ENCODE peak calls at places on chromosome 12, in four cellular contexts. N, Q, K and L are unnamed samples.

GRCh38 chr12:20305470-20305869 is 62.9 kb upstream of the PDE3A start:
- DNase-seq in N (no peak), Q (no peak), K (no peak), L (no peak)

GRCh38 chr12:13241833-13242232 is 45.3 kb downstream of the EMP1 start:
- DNase-seq in K (peak; percentile 27), N (no peak), Q (peak; percentile 99), L (no peak)

GRCh38 chr12:67039995-67040860 is 228.9 kb upstream of the CAND1 start:
- DNase-seq in N (no peak), Q (no peak), K (no peak), L (no peak)

GRCh38 chr12:6183689-6184441 is 16.3 kb upstream of the CD9 start:
- DNase-seq in Q (peak; percentile 97), N (peak; percentile 72), K (peak; percentile 46), L (peak; percentile 63)

GRCh38 chr12:77488041-77488620 is 342.6 kb upstream of the NAV3 start:
- DNase-seq in K (no peak), Q (no peak), N (no peak), L (no peak)

GRCh38 chr12:104582739-104583138 is 126.0 kb downstream of the CHST11 start:
- DNase-seq in K (no peak), N (no peak), Q (no peak), L (no peak)

GRCh38 chr12:6262211-6262610 is 48.3 kb upstream of the PLEKHG6 start:
- DNase-seq in N (no peak), K (no peak), Q (no peak), L (no peak)

GRCh38 chr12:68106160-68106559 is 53.4 kb downstream of the IFNG start:
- DNase-seq in K (no peak), Q (no peak), N (no peak), L (no peak)

GRCh38 chr12:51351913-51352532 is 5.5 kb upstream of the CELA1 start:
- DNase-seq in Q (peak; percentile 44), K (no peak), N (peak; percentile 69), L (no peak)

GRCh38 chr12:94458882-94459772 is 540 bp downstream of the CEP83 start:
- DNase-seq in Q (peak; percentile 20), K (no peak), N (no peak), L (no peak)

GRCh38 chr12:117189725-117190209 is 503 bp downstream of the FBXO21 start:
- DNase-seq in K (peak; percentile 31), Q (peak; percentile 25), N (peak; percentile 45), L (peak; percentile 59)

GRCh38 chr12:52018448-52019122 is 11.8 kb downstream of the TAMALIN start:
- DNase-seq in N (no peak), Q (no peak), K (no peak), L (no peak)

GRCh38 chr12:95201056-95201670 is 16.1 kb downstream of the FGD6 start:
- DNase-seq in K (no peak), N (no peak), Q (peak; percentile 23), L (peak; percentile 67)

GRCh38 chr12:77124767-77125166 is 59.4 kb upstream of the E2F7 start:
- DNase-seq in Q (no peak), N (no peak), K (no peak), L (no peak)

GRCh38 chr12:132167610-132168310 is 23.5 kb downstream of the NOC4L start:
- DNase-seq in Q (no peak), K (no peak), N (no peak), L (peak; percentile 14)

GRCh38 chr12:47082963-47083621 is 3.3 kb upstream of the AMIGO2 start:
- DNase-seq in K (no peak), Q (no peak), N (peak; percentile 31), L (no peak)

GRCh38 chr12:76346798-76347420 is 1.3 kb downstream of the BBS10 start:
- DNase-seq in Q (peak; percentile 11), K (no peak), N (peak; percentile 56), L (peak; percentile 7)

GRCh38 chr12:47184229-47184628 is 104.5 kb upstream of the AMIGO2 start:
- DNase-seq in N (no peak), K (no peak), Q (no peak), L (no peak)

GRCh38 chr12:50157259-50157658 is 9.9 kb downstream of the CERS5 start:
- DNase-seq in Q (no peak), N (no peak), K (no peak), L (no peak)

GRCh38 chr12:104050436-104050835 is 449 bp upstream of the GLT8D2 start:
- DNase-seq in K (no peak), Q (no peak), N (no peak), L (no peak)

GRCh38 chr12:98646165-98646764 is 1.2 kb downstream of the APAF1 start:
- DNase-seq in K (no peak), N (no peak), Q (peak; percentile 14), L (no peak)

GRCh38 chr12:118035194-118036041 is 18.9 kb downstream of the RFC5 start:
- DNase-seq in Q (peak; percentile 6), K (no peak), N (no peak), L (no peak)

GRCh38 chr12:38154096-38155019 is 162.2 kb upstream of the ALG10B start:
- DNase-seq in K (no peak), N (no peak), Q (no peak), L (no peak)
- H3K9me3 ChIP-seq in K (no peaks in the 10 kb centered on the region), N (no peaks in the 10 kb centered on the region), Q (no peaks in the 10 kb centered on the region), L (peaks cover 40% of the 10 kb centered on the region)

GRCh38 chr12:34297790-34298164 is 275.5 kb downstream of the ALG10 start:
- DNase-seq in Q (no peak), N (no peak), K (no peak), L (no peak)
- H3K9me3 ChIP-seq in Q (peaks cover 9% of the 10 kb centered on the region), N (no peaks in the 10 kb centered on the region), K (peaks cover 11% of the 10 kb centered on the region), L (peaks cover 99% of the 10 kb centered on the region)

DNA sequence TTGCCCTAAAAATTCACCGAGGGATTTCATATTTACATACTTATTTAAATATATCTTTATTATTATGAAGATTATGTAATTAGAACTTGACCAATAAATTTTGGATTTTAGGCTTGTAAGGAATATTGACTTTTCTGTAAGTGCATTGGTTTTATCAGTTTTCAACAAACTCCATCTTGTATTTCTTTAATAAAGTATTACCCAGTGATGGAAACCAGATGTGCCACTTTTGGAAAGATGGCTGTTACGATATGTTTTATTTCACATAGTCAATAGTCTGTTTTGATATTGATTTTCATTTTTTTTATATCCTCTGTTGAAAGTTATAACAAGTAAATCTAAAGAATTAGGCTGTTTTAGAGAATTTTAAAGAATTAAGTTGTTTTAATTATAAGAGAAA is 1.8 kb downstream of the MON2 start:
- DNase-seq in K (no peak), Q (no peak), N (no peak), L (no peak)
- H3K9me3 ChIP-seq in K (no peaks in the 10 kb centered on the region), Q (no peaks in the 10 kb centered on the region), N (no peaks in the 10 kb centered on the region), L (peaks cover 3% of the 10 kb centered on the region)

GRCh38 chr12:109958374-109958773 is 37.8 kb downstream of the GIT2 start:
- DNase-seq in Q (no peak), K (no peak), N (no peak), L (no peak)
- H3K9me3 ChIP-seq in Q (no peaks in the 10 kb centered on the region), K (no peaks in the 10 kb centered on the region), N (no peaks in the 10 kb centered on the region), L (no peaks in the 10 kb centered on the region)

GRCh38 chr12:31850268-31850667 is 108.9 kb upstream of the RESF1 start:
- DNase-seq in K (no peak), N (no peak), Q (no peak), L (no peak)

GRCh38 chr12:31849090-31849687 is 110.0 kb upstream of the RESF1 start:
- DNase-seq in Q (no peak), N (no peak), K (no peak), L (no peak)

GRCh38 chr12:31855427-31855826 is 103.8 kb upstream of the RESF1 start:
- DNase-seq in Q (no peak), K (no peak), N (no peak), L (no peak)

GRCh38 chr12:31853977-31854376 is 105.2 kb upstream of the RESF1 start:
- DNase-seq in K (no peak), Q (no peak), N (no peak), L (no peak)

GRCh38 chr12:31853520-31853919 is 105.7 kb upstream of the RESF1 start:
- DNase-seq in K (no peak), Q (no peak), N (no peak), L (no peak)
- H3K9me3 ChIP-seq in K (peaks cover 8% of the 10 kb centered on the region), Q (no peaks in the 10 kb centered on the region), N (peaks cover 19% of the 10 kb centered on the region), L (peaks cover 31% of the 10 kb centered on the region)

GRCh38 chr12:38175538-38175937 is 141.0 kb upstream of the ALG10B start:
- DNase-seq in N (no peak), K (no peak), Q (no peak), L (no peak)
- H3K9me3 ChIP-seq in N (no peaks in the 10 kb centered on the region), K (no peaks in the 10 kb centered on the region), Q (no peaks in the 10 kb centered on the region), L (no peaks in the 10 kb centered on the region)

DNA sequence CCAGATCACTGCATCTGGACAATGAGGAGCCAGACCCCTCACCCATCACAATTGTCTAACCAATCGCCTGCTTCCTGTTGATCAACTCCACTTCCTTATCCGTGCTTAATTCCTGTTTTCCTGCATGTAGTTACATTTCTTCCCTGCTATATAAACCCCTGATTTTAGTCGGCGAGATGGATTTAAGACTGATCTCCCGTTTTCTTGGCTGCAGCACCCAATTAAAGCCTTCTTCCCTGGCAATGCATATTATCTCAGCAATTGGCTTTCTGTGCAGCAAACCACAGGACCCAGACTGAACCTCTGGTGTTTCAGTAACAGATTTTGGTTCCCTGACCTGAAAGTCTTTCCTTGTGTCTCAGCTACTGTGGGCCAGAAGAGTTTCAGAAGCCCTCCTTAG is 272.3 kb downstream of the IPO8 start:
- DNase-seq in N (no peak), K (no peak), Q (no peak), L (no peak)
- H3K9me3 ChIP-seq in N (no peaks in the 10 kb centered on the region), K (no peaks in the 10 kb centered on the region), Q (no peaks in the 10 kb centered on the region), L (peaks cover 21% of the 10 kb centered on the region)

GRCh38 chr12:128245890-128246289 is 21.1 kb upstream of the TMEM132C start:
- DNase-seq in Q (no peak), K (no peak), N (no peak), L (no peak)
- H3K9me3 ChIP-seq in Q (no peaks in the 10 kb centered on the region), K (no peaks in the 10 kb centered on the region), N (no peaks in the 10 kb centered on the region), L (no peaks in the 10 kb centered on the region)